ENCODE peak calls at places on chromosomes 1 and 21, in four cellular contexts. R is tibial nerve, X is adipocyte, I is heart right ventricle. A is an unnamed sample.

GRCh38 chr1:39671433-39671792 is 494 bp downstream of the NT5C1A start:
- DNase-seq in R (no peak), X (peak; percentile 37), I (peak; percentile 77), A (no peak)

GRCh38 chr1:244319283-244320132 is 132.2 kb downstream of the ADSS2 start:
- DNase-seq in R (no peak), X (peak; percentile 54), I (no peak), A (peak; percentile 88)

GRCh38 chr1:62384276-62385005 is 52.4 kb upstream of the USP1 start:
- DNase-seq in R (no peak), X (peak; percentile 98), I (peak; percentile 28), A (peak; percentile 99)

GRCh38 chr1:176559474-176560390 is 96.8 kb downstream of the PAPPA2 start:
- DNase-seq in R (peak; percentile 17), X (peak; percentile 87), I (peak; percentile 62), A (peak; percentile 86)

GRCh38 chr1:184866991-184867788 is 107.1 kb downstream of the NIBAN1 start:
- DNase-seq in R (no peak), X (peak; percentile 95), I (no peak), A (peak; percentile 99)

GRCh38 chr1:206933333-206933945 is 11.7 kb upstream of the FCMR start:
- DNase-seq in R (no peak), X (no peak), I (no peak), A (no peak)

GRCh38 chr1:226649780-226650179 is 89.3 kb downstream of the ITPKB start:
- DNase-seq in R (no peak), X (no peak), I (no peak), A (peak; percentile 58)

GRCh38 chr1:201582261-201582951 is 43.5 kb downstream of the NAV1 start:
- DNase-seq in R (no peak), X (peak; percentile 76), I (no peak), A (peak; percentile 73)

GRCh38 chr1:205026181-205026580 is 16.8 kb upstream of the CNTN2 start:
- DNase-seq in R (no peak), X (no peak), I (no peak), A (no peak)

GRCh38 chr1:80565416-80565815 is 1235.3 kb upstream of the ADGRL2 start:
- DNase-seq in R (no peak), X (no peak), I (no peak), A (no peak)

GRCh38 chr21:45769896-45770295 is 126.4 kb downstream of the PCBP3 start:
- DNase-seq in R (no peak), X (no peak), I (no peak), A (no peak)

GRCh38 chr1:151346082-151346768 is 827 bp downstream of the RFX5 start:
- DNase-seq in R (no peak), X (no peak), I (no peak), A (no peak)

GRCh38 chr1:54481201-54481884 is 66.7 kb upstream of the ACOT11 start:
- DNase-seq in R (no peak), X (no peak), I (no peak), A (no peak)

GRCh38 chr21:15976807-15977206 is 247.0 kb downstream of the USP25 start:
- DNase-seq in R (no peak), X (no peak), I (no peak), A (no peak)

GRCh38 chr21:20404915-20405314 is 593.3 kb upstream of the NCAM2 start:
- DNase-seq in R (no peak), X (no peak), I (no peak), A (no peak)

GRCh38 chr1:161364332-161364731 is 3.3 kb downstream of the CFAP126 start:
- DNase-seq in R (no peak), X (no peak), I (no peak), A (no peak)

GRCh38 chr1:186154651-186155050 is 220.4 kb downstream of the TPR start:
- DNase-seq in R (no peak), X (peak; percentile 30), I (no peak), A (no peak)

GRCh38 chr1:22223176-22223575 is 80.3 kb upstream of the WNT4 start:
- DNase-seq in R (no peak), X (no peak), I (no peak), A (no peak)

GRCh38 chr21:37551406-37552355 is 185.1 kb downstream of the DYRK1A start:
- DNase-seq in R (no peak), X (peak; percentile 30), I (no peak), A (peak; percentile 37)

GRCh38 chr1:197618065-197618464 is 157.2 kb downstream of the DENND1B start:
- DNase-seq in R (no peak), X (no peak), I (no peak), A (peak; percentile 48)